ENCODE peak calls at places on chromosome 16, in eight cellular contexts. W is small intestine; U is NCI-H1930; C is T-helper 17 cell; S is fibroblast of villous mesenchyme; O is stimulated activated CD4-positive, alpha-beta T cell treated with anti-CD3 and anti-CD28 coated beads, Interleukin-4, amount 100 ng/mL, for 1 hour; M is non-pigmented ciliary epithelial cell; X is NCI-H226. G is an unnamed sample.

GRCh38 chr16:88437367-88437964 is 15.6 kb upstream of the ZFPM1 start:
- DNase-seq in C (peak), W (peak), O (peak), X (no peak), U (no peak), M (no peak), S (peak), G (no peak)

GRCh38 chr16:1534021-1535020 is 855 bp downstream of the TMEM204 start:
- DNase-seq in O (peak), W (no peak), X (no peak), C (no peak), S (peak), U (no peak), M (no peak), G (no peak)

GRCh38 chr16:80463303-80463702 is 77.5 kb upstream of the DYNLRB2 start:
- DNase-seq in C (no peak), S (no peak), X (no peak), U (no peak), W (peak), O (no peak), M (no peak), G (no peak)

GRCh38 chr16:55043499-55043898 is 112.8 kb downstream of the IRX5 start:
- DNase-seq in U (no peak), C (no peak), M (no peak), W (no peak), O (no peak), S (no peak), X (no peak), G (no peak)

GRCh38 chr16:69741951-69742904 is 12.5 kb downstream of the NOB1 start:
- DNase-seq in U (no peak), X (peak), S (peak), C (no peak), W (peak), M (no peak), O (no peak), G (no peak)

GRCh38 chr16:14415291-14415690 is 214.8 kb downstream of the PARN start:
- DNase-seq in M (no peak), W (no peak), C (no peak), S (no peak), X (no peak), O (no peak), U (no peak), G (no peak)

GRCh38 chr16:4404967-4405696 is 11.3 kb downstream of the CORO7 start:
- DNase-seq in X (no peak), W (no peak), U (no peak), O (no peak), M (no peak), C (no peak), S (no peak), G (no peak)

GRCh38 chr16:17426451-17426850 is 44.3 kb downstream of the XYLT1 start:
- DNase-seq in U (no peak), X (no peak), O (no peak), W (peak), S (no peak), M (no peak), C (no peak), G (no peak)

GRCh38 chr16:14434860-14435259 is 195.2 kb downstream of the PARN start:
- DNase-seq in U (no peak), S (no peak), C (no peak), X (no peak), O (no peak), W (no peak), M (no peak), G (no peak)

GRCh38 chr16:46768809-46769208 is 20.7 kb upstream of the MYLK3 start:
- DNase-seq in O (no peak), C (no peak), W (no peak), M (no peak), X (no peak), S (no peak), U (no peak), G (no peak)

GRCh38 chr16:23967018-23967417 is 131.2 kb downstream of the PRKCB start:
- DNase-seq in U (no peak), W (no peak), M (no peak), S (no peak), C (no peak), X (no peak), O (no peak), G (no peak)

GRCh38 chr16:28264656-28265055 is 27.7 kb upstream of the SBK1 start:
- DNase-seq in W (peak), U (no peak), M (no peak), X (peak), S (peak), O (no peak), C (no peak), G (no peak)

GRCh38 chr16:81855552-81856153 is 76.6 kb downstream of the PLCG2 start:
- DNase-seq in C (no peak), S (no peak), X (no peak), W (no peak), O (no peak), M (no peak), U (no peak), G (no peak)

GRCh38 chr16:85199069-85199725 is 86.9 kb upstream of the CIBAR2 start:
- DNase-seq in U (no peak), X (no peak), C (no peak), O (no peak), W (peak), M (no peak), S (peak), G (no peak)

GRCh38 chr16:3482659-3483241 is 12.5 kb downstream of the C16orf90 start:
- DNase-seq in C (no peak), X (no peak), M (no peak), O (no peak), U (no peak), W (no peak), S (no peak), G (no peak)

GRCh38 chr16:55561319-55561848 is 5.1 kb upstream of the CAPNS2 start:
- DNase-seq in O (no peak), X (no peak), M (no peak), C (no peak), S (no peak), U (no peak), W (no peak), G (no peak)

GRCh38 chr16:72475688-72476087 is 303.7 kb upstream of the PMFBP1 start:
- DNase-seq in X (no peak), S (no peak), M (no peak), W (no peak), O (no peak), C (no peak), U (no peak), G (no peak)

GRCh38 chr16:11144122-11144521 is 111.9 kb downstream of the SOCS1 start:
- DNase-seq in O (no peak), M (no peak), U (no peak), W (no peak), X (no peak), S (no peak), C (no peak), G (no peak)

GRCh38 chr16:65336169-65336568 is 214.3 kb upstream of the CDH11 start:
- DNase-seq in C (no peak), X (peak), U (no peak), M (peak), O (no peak), W (no peak), S (no peak), G (no peak)

GRCh38 chr16:4674926-4675530 is 18.3 kb upstream of the NUDT16L1 start:
- DNase-seq in O (no peak), X (no peak), U (no peak), M (no peak), S (no peak), W (no peak), C (no peak), G (no peak)

GRCh38 chr16:79712273-79712672 is 111.7 kb upstream of the MAF start:
- DNase-seq in U (no peak), X (no peak), O (no peak), M (no peak), C (no peak), W (peak), S (no peak), G (no peak)

GRCh38 chr16:15652293-15653001 is 2.4 kb downstream of the NDE1 start:
- DNase-seq in M (no peak), O (no peak), X (no peak), U (no peak), W (no peak), S (peak), C (no peak), G (no peak)

GRCh38 chr16:52871481-52871880 is 181.2 kb downstream of the CHD9NB start:
- DNase-seq in C (no peak), W (no peak), O (no peak), M (no peak), X (no peak), S (no peak), U (no peak), G (no peak)

GRCh38 chr16:66427871-66428681 is 981 bp downstream of the BEAN1 start:
- DNase-seq in S (no peak), W (no peak), C (no peak), O (no peak), X (no peak), U (no peak), M (no peak), G (no peak)

GRCh38 chr16:24291932-24292331 is 35.8 kb downstream of the CACNG3 start:
- DNase-seq in W (no peak), U (no peak), M (no peak), C (no peak), O (no peak), X (no peak), S (no peak), G (no peak)

GRCh38 chr16:23836078-23836403 is 258 bp downstream of the PRKCB start:
- DNase-seq in W (no peak), C (no peak), S (no peak), U (no peak), M (no peak), O (no peak), X (no peak), G (no peak)

GRCh38 chr16:67951485-67951884 is 7.6 kb upstream of the LCAT start:
- DNase-seq in U (no peak), X (no peak), C (no peak), O (no peak), M (no peak), S (no peak), W (no peak), G (no peak)

GRCh38 chr16:9357829-9358228 is 266.4 kb downstream of the HAPSTR1 start:
- DNase-seq in X (no peak), M (no peak), C (no peak), S (no peak), O (no peak), U (no peak), W (no peak), G (no peak)

G was measured in natural killer cell treated with Interleukin-12 subunit alpha and Interleukin-12 subunit beta and Interleukin-15 and Interleukin-18, amount 100 ng/mL, for 72 hours.